ENCODE peak calls at places on chromosomes 16 and 17, in nine cellular contexts. One of them, this sample, is unnamed.

GRCh38 chr17:80381416-80381923 is 33.5 kb upstream of the ENDOV start:
- DNase-seq in fibroblast of lung: no peak
- DNase-seq in right cardiac atrium: no peak
- DNase-seq in lung: no peak
- DNase-seq in skeletal muscle cell: no peak
- DNase-seq in cardiac fibroblast: no peak
- DNase-seq in cardiac muscle cell: no peak
- DNase-seq in spleen: no peak
- DNase-seq in neuronal stem cell: no peak
- DNase-seq in this sample: no peak

GRCh38 chr17:4908301-4908700 is 5.4 kb upstream of the CHRNE start:
- DNase-seq in fibroblast of lung: no peak
- DNase-seq in right cardiac atrium: peak
- DNase-seq in lung: no peak
- DNase-seq in skeletal muscle cell: no peak
- DNase-seq in cardiac fibroblast: no peak
- DNase-seq in cardiac muscle cell: no peak
- DNase-seq in spleen: no peak
- DNase-seq in neuronal stem cell: no peak
- DNase-seq in this sample: peak

GRCh38 chr17:5788266-5788900 is 204.1 kb upstream of the NLRP1 start:
- DNase-seq in fibroblast of lung: no peak
- DNase-seq in right cardiac atrium: no peak
- DNase-seq in lung: no peak
- DNase-seq in skeletal muscle cell: no peak
- DNase-seq in cardiac fibroblast: peak
- DNase-seq in cardiac muscle cell: no peak
- DNase-seq in spleen: no peak
- DNase-seq in neuronal stem cell: no peak
- DNase-seq in this sample: no peak

GRCh38 chr17:973053-973452 is 6.5 kb downstream of the NXN start:
- DNase-seq in fibroblast of lung: no peak
- DNase-seq in right cardiac atrium: no peak
- DNase-seq in lung: no peak
- DNase-seq in skeletal muscle cell: no peak
- DNase-seq in cardiac fibroblast: no peak
- DNase-seq in cardiac muscle cell: no peak
- DNase-seq in spleen: no peak
- DNase-seq in neuronal stem cell: no peak
- DNase-seq in this sample: no peak

GRCh38 chr16:48831081-48831722 is 221.2 kb upstream of the N4BP1 start:
- DNase-seq in fibroblast of lung: no peak
- DNase-seq in right cardiac atrium: no peak
- DNase-seq in lung: no peak
- DNase-seq in skeletal muscle cell: no peak
- DNase-seq in cardiac fibroblast: no peak
- DNase-seq in cardiac muscle cell: no peak
- DNase-seq in spleen: no peak
- DNase-seq in neuronal stem cell: no peak
- DNase-seq in this sample: no peak

GRCh38 chr16:31354394-31355291 is at the start of gene ITGAX:
- DNase-seq in fibroblast of lung: peak
- DNase-seq in right cardiac atrium: no peak
- DNase-seq in lung: peak
- DNase-seq in skeletal muscle cell: peak
- DNase-seq in cardiac fibroblast: peak
- DNase-seq in cardiac muscle cell: peak
- DNase-seq in spleen: peak
- DNase-seq in neuronal stem cell: no peak
- DNase-seq in this sample: peak

GRCh38 chr16:20762404-20763123 is 1.2 kb upstream of the ACSM3 start:
- DNase-seq in fibroblast of lung: no peak
- DNase-seq in right cardiac atrium: no peak
- DNase-seq in lung: no peak
- DNase-seq in skeletal muscle cell: no peak
- DNase-seq in cardiac fibroblast: no peak
- DNase-seq in cardiac muscle cell: no peak
- DNase-seq in spleen: no peak
- DNase-seq in neuronal stem cell: no peak
- DNase-seq in this sample: no peak

GRCh38 chr17:40260528-40260927 is 27.2 kb upstream of the CDC6 start:
- DNase-seq in fibroblast of lung: no peak
- DNase-seq in right cardiac atrium: no peak
- DNase-seq in lung: no peak
- DNase-seq in skeletal muscle cell: no peak
- DNase-seq in cardiac fibroblast: no peak
- DNase-seq in cardiac muscle cell: no peak
- DNase-seq in spleen: no peak
- DNase-seq in neuronal stem cell: no peak
- DNase-seq in this sample: no peak

GRCh38 chr17:82602487-82602886 is 45.8 kb downstream of the WDR45B start:
- DNase-seq in fibroblast of lung: no peak
- DNase-seq in right cardiac atrium: peak
- DNase-seq in lung: no peak
- DNase-seq in skeletal muscle cell: no peak
- DNase-seq in cardiac fibroblast: no peak
- DNase-seq in cardiac muscle cell: no peak
- DNase-seq in spleen: no peak
- DNase-seq in neuronal stem cell: no peak
- DNase-seq in this sample: no peak

GRCh38 chr17:37050905-37051304 is 102.2 kb downstream of the AATF start:
- DNase-seq in fibroblast of lung: no peak
- DNase-seq in right cardiac atrium: no peak
- DNase-seq in lung: no peak
- DNase-seq in skeletal muscle cell: no peak
- DNase-seq in cardiac fibroblast: peak
- DNase-seq in cardiac muscle cell: no peak
- DNase-seq in spleen: no peak
- DNase-seq in neuronal stem cell: no peak
- DNase-seq in this sample: no peak

GRCh38 chr16:71311553-71312158 is 22.5 kb upstream of the CMTR2 start:
- DNase-seq in fibroblast of lung: peak
- DNase-seq in right cardiac atrium: no peak
- DNase-seq in lung: no peak
- DNase-seq in skeletal muscle cell: no peak
- DNase-seq in cardiac fibroblast: peak
- DNase-seq in cardiac muscle cell: peak
- DNase-seq in spleen: no peak
- DNase-seq in neuronal stem cell: peak
- DNase-seq in this sample: peak

GRCh38 chr17:78391843-78392242 is 13.4 kb downstream of the PGS1 start:
- DNase-seq in fibroblast of lung: peak
- DNase-seq in right cardiac atrium: no peak
- DNase-seq in lung: no peak
- DNase-seq in skeletal muscle cell: no peak
- DNase-seq in cardiac fibroblast: peak
- DNase-seq in cardiac muscle cell: no peak
- DNase-seq in spleen: no peak
- DNase-seq in neuronal stem cell: no peak
- DNase-seq in this sample: no peak

DNA sequence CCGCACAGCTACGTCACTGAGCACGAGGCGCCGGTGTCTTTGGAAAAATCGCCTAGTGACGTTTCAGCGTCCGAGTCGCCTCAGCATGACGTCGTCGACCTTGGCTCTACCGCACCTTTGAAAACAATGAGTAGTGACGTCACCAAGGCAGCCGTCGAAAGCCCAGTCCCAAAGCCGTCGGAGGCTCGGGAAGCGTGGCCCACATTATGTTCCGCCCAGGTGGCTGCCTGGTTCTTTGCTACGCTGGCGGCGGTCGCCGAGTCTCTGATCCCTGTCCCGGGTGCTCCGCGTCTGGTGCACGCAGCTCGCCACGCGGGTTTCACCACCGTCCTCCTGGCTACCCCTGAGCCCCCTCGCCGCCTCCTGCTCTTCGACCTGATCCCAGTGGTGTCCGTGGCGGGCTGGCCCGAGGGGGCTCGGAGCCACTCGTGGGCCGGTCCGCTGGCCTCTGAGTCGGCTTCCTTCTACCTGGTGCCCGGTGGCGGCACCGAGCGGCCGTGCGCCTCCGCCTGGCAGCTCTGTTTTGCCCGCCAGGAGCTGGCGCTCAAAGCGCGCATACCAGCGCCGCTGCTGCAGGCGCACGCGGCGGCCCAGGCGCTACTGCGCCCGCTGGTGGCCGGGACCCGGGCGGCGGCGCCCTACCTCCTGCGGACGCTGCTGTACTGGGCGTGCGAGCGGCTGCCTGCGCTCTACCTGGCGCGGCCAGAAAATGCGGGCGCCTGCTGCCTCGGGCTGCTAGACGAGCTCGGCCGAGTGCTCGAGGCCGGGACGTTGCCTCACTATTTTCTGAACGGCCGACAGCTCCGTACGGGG is 1.5 kb downstream of the TMEM102 start:
- DNase-seq in fibroblast of lung: peak
- DNase-seq in right cardiac atrium: peak
- DNase-seq in lung: peak
- DNase-seq in skeletal muscle cell: no peak
- DNase-seq in cardiac fibroblast: peak
- DNase-seq in cardiac muscle cell: peak
- DNase-seq in spleen: peak
- DNase-seq in neuronal stem cell: peak
- DNase-seq in this sample: peak
- H3K4me3 ChIP-seq in fibroblast of lung: peak
- H3K4me3 ChIP-seq in right cardiac atrium: peak
- H3K4me3 ChIP-seq in lung: no peak
- H3K4me3 ChIP-seq in skeletal muscle cell: peak
- H3K4me3 ChIP-seq in cardiac fibroblast: peak
- H3K4me3 ChIP-seq in cardiac muscle cell: peak
- H3K4me3 ChIP-seq in spleen: peak
- H3K4me3 ChIP-seq in neuronal stem cell: peak
- H3K4me3 ChIP-seq in this sample: peak

GRCh38 chr16:22206847-22207714 is 1.0 kb downstream of the EEF2K start:
- DNase-seq in fibroblast of lung: peak
- DNase-seq in right cardiac atrium: peak
- DNase-seq in lung: peak
- DNase-seq in skeletal muscle cell: no peak
- DNase-seq in cardiac fibroblast: peak
- DNase-seq in cardiac muscle cell: peak
- DNase-seq in spleen: peak
- DNase-seq in neuronal stem cell: no peak
- DNase-seq in this sample: no peak

GRCh38 chr16:22207715-22208360 is 1.8 kb downstream of the EEF2K start:
- DNase-seq in fibroblast of lung: no peak
- DNase-seq in right cardiac atrium: no peak
- DNase-seq in lung: no peak
- DNase-seq in skeletal muscle cell: no peak
- DNase-seq in cardiac fibroblast: no peak
- DNase-seq in cardiac muscle cell: no peak
- DNase-seq in spleen: no peak
- DNase-seq in neuronal stem cell: no peak
- DNase-seq in this sample: no peak

GRCh38 chr16:22210854-22211253 is 4.8 kb downstream of the EEF2K start:
- DNase-seq in fibroblast of lung: no peak
- DNase-seq in right cardiac atrium: no peak
- DNase-seq in lung: no peak
- DNase-seq in skeletal muscle cell: no peak
- DNase-seq in cardiac fibroblast: no peak
- DNase-seq in cardiac muscle cell: no peak
- DNase-seq in spleen: no peak
- DNase-seq in neuronal stem cell: no peak
- DNase-seq in this sample: no peak

GRCh38 chr16:22213236-22213635 is 7.2 kb downstream of the EEF2K start:
- DNase-seq in fibroblast of lung: no peak
- DNase-seq in right cardiac atrium: no peak
- DNase-seq in lung: no peak
- DNase-seq in skeletal muscle cell: no peak
- DNase-seq in cardiac fibroblast: no peak
- DNase-seq in cardiac muscle cell: no peak
- DNase-seq in spleen: no peak
- DNase-seq in neuronal stem cell: no peak
- DNase-seq in this sample: no peak

GRCh38 chr16:22210285-22210684 is 4.2 kb downstream of the EEF2K start:
- DNase-seq in fibroblast of lung: no peak
- DNase-seq in right cardiac atrium: no peak
- DNase-seq in lung: no peak
- DNase-seq in skeletal muscle cell: no peak
- DNase-seq in cardiac fibroblast: no peak
- DNase-seq in cardiac muscle cell: no peak
- DNase-seq in spleen: no peak
- DNase-seq in neuronal stem cell: no peak
- DNase-seq in this sample: no peak
- H3K4me3 ChIP-seq in fibroblast of lung: no peak
- H3K4me3 ChIP-seq in right cardiac atrium: no peak
- H3K4me3 ChIP-seq in lung: no peak
- H3K4me3 ChIP-seq in skeletal muscle cell: no peak
- H3K4me3 ChIP-seq in cardiac fibroblast: no peak
- H3K4me3 ChIP-seq in cardiac muscle cell: no peak
- H3K4me3 ChIP-seq in spleen: no peak
- H3K4me3 ChIP-seq in neuronal stem cell: no peak
- H3K4me3 ChIP-seq in this sample: no peak

GRCh38 chr17:17626151-17626805 is 34.8 kb upstream of the PEMT start:
- DNase-seq in fibroblast of lung: no peak
- DNase-seq in right cardiac atrium: no peak
- DNase-seq in lung: no peak
- DNase-seq in skeletal muscle cell: no peak
- DNase-seq in cardiac fibroblast: no peak
- DNase-seq in cardiac muscle cell: no peak
- DNase-seq in spleen: no peak
- DNase-seq in neuronal stem cell: peak
- DNase-seq in this sample: no peak

GRCh38 chr17:17624776-17625175 is 33.3 kb upstream of the PEMT start:
- DNase-seq in fibroblast of lung: no peak
- DNase-seq in right cardiac atrium: no peak
- DNase-seq in lung: no peak
- DNase-seq in skeletal muscle cell: no peak
- DNase-seq in cardiac fibroblast: no peak
- DNase-seq in cardiac muscle cell: no peak
- DNase-seq in spleen: no peak
- DNase-seq in neuronal stem cell: no peak
- DNase-seq in this sample: no peak

GRCh38 chr17:17623904-17624303 is 32.4 kb upstream of the PEMT start:
- DNase-seq in fibroblast of lung: no peak
- DNase-seq in right cardiac atrium: no peak
- DNase-seq in lung: no peak
- DNase-seq in skeletal muscle cell: no peak
- DNase-seq in cardiac fibroblast: no peak
- DNase-seq in cardiac muscle cell: no peak
- DNase-seq in spleen: no peak
- DNase-seq in neuronal stem cell: no peak
- DNase-seq in this sample: no peak

GRCh38 chr17:17626840-17627239 is 35.3 kb upstream of the PEMT start:
- DNase-seq in fibroblast of lung: no peak
- DNase-seq in right cardiac atrium: no peak
- DNase-seq in lung: no peak
- DNase-seq in skeletal muscle cell: no peak
- DNase-seq in cardiac fibroblast: no peak
- DNase-seq in cardiac muscle cell: no peak
- DNase-seq in spleen: no peak
- DNase-seq in neuronal stem cell: no peak
- DNase-seq in this sample: no peak

GRCh38 chr17:17628388-17629008 is 37.0 kb upstream of the PEMT start:
- DNase-seq in fibroblast of lung: no peak
- DNase-seq in right cardiac atrium: no peak
- DNase-seq in lung: no peak
- DNase-seq in skeletal muscle cell: no peak
- DNase-seq in cardiac fibroblast: no peak
- DNase-seq in cardiac muscle cell: no peak
- DNase-seq in spleen: peak
- DNase-seq in neuronal stem cell: no peak
- DNase-seq in this sample: no peak
- H3K4me3 ChIP-seq in fibroblast of lung: no peak
- H3K4me3 ChIP-seq in right cardiac atrium: no peak
- H3K4me3 ChIP-seq in lung: no peak
- H3K4me3 ChIP-seq in skeletal muscle cell: no peak
- H3K4me3 ChIP-seq in cardiac fibroblast: no peak
- H3K4me3 ChIP-seq in cardiac muscle cell: no peak
- H3K4me3 ChIP-seq in spleen: peak
- H3K4me3 ChIP-seq in neuronal stem cell: no peak
- H3K4me3 ChIP-seq in this sample: no peak

GRCh38 chr17:59830846-59831486 is 61.8 kb downstream of the TUBD1 start:
- DNase-seq in fibroblast of lung: no peak
- DNase-seq in right cardiac atrium: no peak
- DNase-seq in lung: no peak
- DNase-seq in skeletal muscle cell: no peak
- DNase-seq in cardiac fibroblast: no peak
- DNase-seq in cardiac muscle cell: no peak
- DNase-seq in spleen: no peak
- DNase-seq in neuronal stem cell: no peak
- DNase-seq in this sample: no peak
- H3K4me3 ChIP-seq in fibroblast of lung: no peak
- H3K4me3 ChIP-seq in right cardiac atrium: no peak
- H3K4me3 ChIP-seq in lung: no peak
- H3K4me3 ChIP-seq in skeletal muscle cell: no peak
- H3K4me3 ChIP-seq in cardiac fibroblast: no peak
- H3K4me3 ChIP-seq in cardiac muscle cell: no peak
- H3K4me3 ChIP-seq in spleen: no peak
- H3K4me3 ChIP-seq in neuronal stem cell: no peak
- H3K4me3 ChIP-seq in this sample: no peak